ENCODE peak calls at places on chromosomes 7 and 10, in nine cellular contexts. Y, U, E, M, O, R, I, P and Q are unnamed samples.

GRCh38 chr7:102260856-102261255 is 25.8 kb upstream of the SH2B2 start:
- DNase-seq in Y (no peak), U (peak; percentile 30), E (no peak), M (peak; percentile 68), O (peak; percentile 57), R (peak; percentile 44), I (no peak), P (peak; percentile 49), Q (no peak)

GRCh38 chr7:74092964-74093339 is 9.3 kb downstream of the LIMK1 start:
- DNase-seq in Y (peak; percentile 88), U (no peak), E (peak; percentile 63), M (peak; percentile 19), O (no peak), R (no peak), I (no peak), P (peak; percentile 69), Q (peak; percentile 84)

GRCh38 chr7:77244222-77244934 is 44.8 kb upstream of the FGL2 start:
- DNase-seq in Y (no peak), U (no peak), E (no peak), M (peak; percentile 51), O (no peak), R (no peak), I (no peak), P (no peak), Q (no peak)

GRCh38 chr7:49001610-49002033 is 77.3 kb downstream of the CDC14C start:
- DNase-seq in Y (no peak), U (no peak), E (peak; percentile 15), M (no peak), O (peak; percentile 77), R (no peak), I (no peak), P (no peak), Q (no peak)

GRCh38 chr7:48366096-48366495 is 194.8 kb downstream of the ABCA13 start:
- DNase-seq in Y (no peak), U (no peak), E (no peak), M (no peak), O (no peak), R (no peak), I (no peak), P (no peak), Q (no peak)

GRCh38 chr10:70537398-70538194 is 59.0 kb downstream of the PALD1 start:
- DNase-seq in Y (no peak), U (no peak), E (peak; percentile 20), M (no peak), O (no peak), R (no peak), I (no peak), P (no peak), Q (no peak)

GRCh38 chr10:16965740-16966447 is 148.7 kb upstream of the RSU1 start:
- DNase-seq in Y (no peak), U (peak; percentile 97), E (peak; percentile 65), M (peak; percentile 99), O (peak; percentile 94), R (peak; percentile 98), I (peak; percentile 21), P (no peak), Q (no peak)

GRCh38 chr7:85954961-85955360 is 688.7 kb upstream of the GRM3 start:
- DNase-seq in Y (no peak), U (no peak), E (no peak), M (no peak), O (no peak), R (no peak), I (no peak), P (no peak), Q (no peak)

GRCh38 chr7:142401951-142402350 is 144.1 kb upstream of the PRSS58 start:
- DNase-seq in Y (no peak), U (no peak), E (no peak), M (no peak), O (no peak), R (no peak), I (no peak), P (no peak), Q (no peak)

GRCh38 chr7:151876899-151877777 is at the start of gene PRKAG2:
- DNase-seq in Y (peak; percentile 90), U (no peak), E (peak; percentile 82), M (no peak), O (peak; percentile 78), R (peak; percentile 32), I (peak; percentile 41), P (peak; percentile 80), Q (peak; percentile 84)

GRCh38 chr7:141609566-141609965 is 58.4 kb downstream of the AGK start:
- DNase-seq in Y (no peak), U (no peak), E (no peak), M (no peak), O (no peak), R (no peak), I (no peak), P (no peak), Q (no peak)

GRCh38 chr7:106279425-106280182 is 5.2 kb downstream of the NAMPT start:
- DNase-seq in Y (no peak), U (no peak), E (no peak), M (no peak), O (no peak), R (no peak), I (no peak), P (no peak), Q (no peak)

GRCh38 chr7:134375206-134375605 is 58.5 kb upstream of the SLC35B4 start:
- DNase-seq in Y (no peak), U (no peak), E (no peak), M (no peak), O (no peak), R (no peak), I (no peak), P (no peak), Q (no peak)

GRCh38 chr10:42866115-42866995 is 83.8 kb downstream of the BMS1 start:
- DNase-seq in Y (peak; percentile 91), U (peak; percentile 26), E (peak; percentile 81), M (peak; percentile 64), O (peak; percentile 23), R (peak; percentile 67), I (no peak), P (peak; percentile 80), Q (peak; percentile 85)

GRCh38 chr10:113953505-113954272 is 90.0 kb upstream of the ADRB1 start:
- DNase-seq in Y (no peak), U (no peak), E (no peak), M (no peak), O (no peak), R (no peak), I (no peak), P (no peak), Q (no peak)

GRCh38 chr7:16645593-16646426 is at the start of the genes ANKMY2 and BZW2:
- DNase-seq in Y (peak; percentile 98), U (peak; percentile 88), E (peak; percentile 97), M (peak; percentile 97), O (peak; percentile 98), R (peak; percentile 97), I (peak; percentile 66), P (peak; percentile 95), Q (peak; percentile 97)

GRCh38 chr10:34618611-34619010 is 196.5 kb downstream of the PARD3 start:
- DNase-seq in Y (no peak), U (no peak), E (no peak), M (no peak), O (no peak), R (no peak), I (no peak), P (no peak), Q (no peak)

GRCh38 chr7:91266931-91267557 is 2.8 kb downstream of the FZD1 start:
- DNase-seq in Y (no peak), U (no peak), E (no peak), M (no peak), O (no peak), R (peak; percentile 48), I (no peak), P (no peak), Q (peak; percentile 44)

GRCh38 chr7:71495828-71496227 is 363.9 kb downstream of the GALNT17 start:
- DNase-seq in Y (no peak), U (no peak), E (no peak), M (no peak), O (no peak), R (no peak), I (no peak), P (no peak), Q (no peak)

GRCh38 chr10:31134303-31134928 is 102.8 kb upstream of the ZNF438 start:
- DNase-seq in Y (no peak), U (no peak), E (no peak), M (peak; percentile 92), O (peak; percentile 89), R (peak; percentile 63), I (no peak), P (no peak), Q (no peak)

DNA sequence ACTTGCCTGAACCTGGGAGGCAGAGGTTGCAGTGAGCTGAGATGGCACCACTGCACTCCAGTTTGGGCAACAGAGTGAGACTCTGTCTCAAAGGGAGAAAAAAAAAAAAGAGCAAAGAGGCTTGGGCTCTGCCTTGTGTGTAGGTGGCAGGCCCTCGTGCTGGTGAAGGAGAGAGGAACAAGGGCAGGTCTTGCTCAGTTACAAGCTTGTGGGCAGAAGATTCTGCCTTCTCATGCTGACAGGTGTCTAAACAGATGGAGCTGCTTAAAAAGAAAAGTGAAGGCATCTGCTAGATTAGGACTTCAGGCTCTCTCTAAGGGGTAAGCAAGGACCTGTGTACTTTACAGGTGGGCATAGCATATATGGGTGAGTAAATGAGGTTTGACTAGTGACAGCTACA is 65.5 kb upstream of the TRIM8 start:
- DNase-seq in Y (no peak), U (no peak), E (no peak), M (no peak), O (no peak), R (no peak), I (no peak), P (no peak), Q (no peak)
- H3K4me3 ChIP-seq in Y (no peak overlapping the region), U (no peak overlapping the region), E (no peak overlapping the region), M (no peak overlapping the region), O (no peak overlapping the region), R (no peak overlapping the region), I (no peak overlapping the region), P (no peak overlapping the region), Q (peak overlapping the region; percentile 0)

DNA sequence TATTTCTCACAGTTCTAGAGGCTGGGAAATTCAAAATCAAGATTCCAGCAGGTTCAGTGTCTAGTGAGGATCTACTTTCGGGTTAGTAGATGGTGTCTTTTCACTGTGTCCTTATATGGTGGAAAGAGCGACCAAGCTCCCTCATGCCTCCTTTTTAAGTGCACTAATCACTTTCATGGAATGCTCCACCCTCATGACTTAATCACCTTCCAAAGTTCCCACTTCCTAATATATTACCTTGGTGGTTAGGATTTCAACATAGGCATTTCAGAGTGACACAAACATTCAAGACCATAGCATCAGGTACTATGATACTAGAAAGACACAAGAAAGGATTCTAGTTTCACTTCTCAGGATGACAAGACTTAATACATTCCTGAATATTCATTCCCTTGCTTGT is 119.1 kb upstream of the FAM3C start:
- DNase-seq in Y (no peak), U (no peak), E (no peak), M (no peak), O (no peak), R (no peak), I (no peak), P (no peak), Q (no peak)
- H3K4me3 ChIP-seq in Y (no peak overlapping the region), U (no peak overlapping the region), E (no peak overlapping the region), M (no peak overlapping the region), O (no peak overlapping the region), R (no peak overlapping the region), I (no peak overlapping the region), P (no peak overlapping the region), Q (no peak overlapping the region)

GRCh38 chr10:49611166-49611814 is 1.2 kb downstream of the SLC18A3 start:
- DNase-seq in Y (peak; percentile 54), U (no peak), E (no peak), M (no peak), O (no peak), R (no peak), I (no peak), P (no peak), Q (no peak)
- H3K4me3 ChIP-seq in Y (no peak overlapping the region), U (no peak overlapping the region), E (no peak overlapping the region), M (no peak overlapping the region), O (no peak overlapping the region), R (no peak overlapping the region), I (peak overlapping the region; percentile 43), P (no peak overlapping the region), Q (no peak overlapping the region)

GRCh38 chr10:8352696-8353095 is 298.2 kb downstream of the GATA3 start:
- DNase-seq in Y (no peak), U (no peak), E (no peak), M (no peak), O (no peak), R (no peak), I (no peak), P (no peak), Q (no peak)
- H3K4me3 ChIP-seq in Y (no peak overlapping the region), U (no peak overlapping the region), E (no peak overlapping the region), M (no peak overlapping the region), O (no peak overlapping the region), R (no peak overlapping the region), I (no peak overlapping the region), P (no peak overlapping the region), Q (no peak overlapping the region)